ENCODE peak calls at places on chromosome 10, in five cellular contexts. T is upper lobe of right lung; U is CD8-positive, alpha-beta T cell; H is psoas muscle; E is tibial artery. M is an unnamed sample.

GRCh38 chr10:14102056-14102455 is 228.7 kb downstream of the FRMD4A start:
- DNase-seq in H (no peak), T (no peak), E (no peak), U (no peak), M (no peak)

GRCh38 chr10:132696728-132697567 is 89.0 kb downstream of the NKX6-2 start:
- DNase-seq in H (peak; percentile 45), U (no peak), E (peak; percentile 9), T (peak; percentile 46), M (no peak)

GRCh38 chr10:44862917-44863316 is 48.2 kb upstream of the TMEM72 start:
- DNase-seq in E (no peak), T (no peak), U (no peak), H (no peak), M (no peak)

GRCh38 chr10:130802301-130802700 is 509.2 kb downstream of the TCERG1L start:
- DNase-seq in E (no peak), H (no peak), U (no peak), T (peak; percentile 17), M (no peak)

GRCh38 chr10:71143170-71143569 is 69.2 kb upstream of the UNC5B start:
- DNase-seq in T (no peak), U (no peak), H (no peak), E (no peak), M (no peak)

GRCh38 chr10:84825330-84825729 is 496.9 kb downstream of the CCSER2 start:
- DNase-seq in T (no peak), H (no peak), E (no peak), U (no peak), M (peak; percentile 82)

GRCh38 chr10:86536294-86536861 is 14.8 kb upstream of the WAPL start:
- DNase-seq in H (no peak), U (peak; percentile 38), T (no peak), E (no peak), M (no peak)

GRCh38 chr10:6929157-6929830 is 349.2 kb upstream of the PRKCQ start:
- DNase-seq in H (no peak), E (no peak), U (no peak), T (no peak), M (no peak)

GRCh38 chr10:113151178-113151577 is 201.1 kb downstream of the TCF7L2 start:
- DNase-seq in T (no peak), U (no peak), E (no peak), H (no peak), M (no peak)

GRCh38 chr10:69685802-69686585 is 55.9 kb downstream of the FAM241B start:
- DNase-seq in H (peak; percentile 83), T (peak; percentile 66), E (peak; percentile 51), U (no peak), M (no peak)

GRCh38 chr10:131022981-131023380 is 288.5 kb downstream of the TCERG1L start:
- DNase-seq in U (no peak), T (peak; percentile 13), H (no peak), E (no peak), M (no peak)

GRCh38 chr10:91201213-91201996 is 19.1 kb upstream of the PCGF5 start:
- DNase-seq in U (no peak), T (no peak), H (no peak), E (no peak), M (no peak)

GRCh38 chr10:69733791-69734261 is 67.9 kb upstream of the COL13A1 start:
- DNase-seq in T (no peak), H (no peak), U (no peak), E (no peak), M (no peak)

GRCh38 chr10:33791295-33791694 is 456.8 kb upstream of the NRP1 start:
- DNase-seq in U (no peak), H (no peak), T (no peak), E (no peak), M (no peak)

GRCh38 chr10:113915540-113915939 is 61.1 kb downstream of the NHLRC2 start:
- DNase-seq in E (no peak), U (no peak), T (no peak), H (no peak), M (no peak)

GRCh38 chr10:104031631-104032030 is 54.0 kb downstream of the COL17A1 start:
- DNase-seq in U (no peak), H (no peak), E (no peak), T (no peak), M (no peak)

GRCh38 chr10:128000660-128001059 is 93.8 kb downstream of the PTPRE start:
- DNase-seq in H (no peak), E (no peak), U (no peak), T (peak; percentile 75), M (no peak)

GRCh38 chr10:114691442-114691941 is 33.4 kb upstream of the ABLIM1 start:
- DNase-seq in H (no peak), E (no peak), U (no peak), T (no peak), M (no peak)

GRCh38 chr10:47116445-47116844 is 183.6 kb upstream of the GDF10 start:
- DNase-seq in U (no peak), H (no peak), T (no peak), E (no peak), M (no peak)

GRCh38 chr10:98295907-98296306 is 27.9 kb upstream of the LOXL4 start:
- DNase-seq in H (no peak), E (no peak), T (no peak), U (no peak), M (no peak)

GRCh38 chr10:112519129-112519761 is 72.2 kb downstream of the VTI1A start:
- DNase-seq in E (no peak), H (no peak), U (no peak), T (no peak), M (no peak)

GRCh38 chr10:98467506-98468318 is 21.0 kb upstream of the HPS1 start:
- DNase-seq in H (peak; percentile 82), U (peak; percentile 49), T (peak; percentile 81), E (peak; percentile 69), M (peak; percentile 72)

GRCh38 chr10:120208488-120208887 is 248.5 kb upstream of the PLPP4 start:
- DNase-seq in T (no peak), H (no peak), E (no peak), U (no peak), M (no peak)

GRCh38 chr10:131815366-131816156 is 85.2 kb upstream of the PPP2R2D start:
- DNase-seq in E (no peak), U (no peak), H (no peak), T (no peak), M (peak; percentile 28)

GRCh38 chr10:7915923-7916322 is 97.6 kb downstream of the TAF3 start:
- DNase-seq in U (no peak), T (no peak), E (no peak), H (no peak), M (peak; percentile 14)

GRCh38 chr10:71543608-71544158 is 147.0 kb downstream of the CDH23 start:
- DNase-seq in E (no peak), T (no peak), U (no peak), H (no peak), M (no peak)

GRCh38 chr10:132724436-132724835 is 61.5 kb downstream of the NKX6-2 start:
- DNase-seq in H (no peak), E (no peak), U (no peak), T (no peak), M (peak; percentile 93)

GRCh38 chr10:84007482-84007881 is 131.8 kb upstream of the GHITM start:
- DNase-seq in T (no peak), E (no peak), U (no peak), H (no peak), M (no peak)

GRCh38 chr10:48623009-48623408 is 18.1 kb upstream of the ARHGAP22 start:
- DNase-seq in U (no peak), H (no peak), E (no peak), T (no peak), M (no peak)

GRCh38 chr10:36023939-36024338 is 381.8 kb upstream of the FZD8 start:
- DNase-seq in T (no peak), U (no peak), E (no peak), H (no peak), M (peak; percentile 71)

GRCh38 chr10:33136271-33136670 is 178.2 kb upstream of the ITGB1 start:
- DNase-seq in H (no peak), E (no peak), T (no peak), U (no peak), M (no peak)

GRCh38 chr10:68106656-68107055 is 2.6 kb upstream of the MYPN start:
- DNase-seq in E (no peak), U (no peak), T (no peak), H (no peak), M (peak; percentile 73)

GRCh38 chr10:68105820-68106219 is 3.5 kb upstream of the MYPN start:
- DNase-seq in H (peak; percentile 60), U (no peak), E (no peak), T (no peak), M (no peak)

GRCh38 chr10:68110027-68110426 is 739 bp downstream of the MYPN start:
- DNase-seq in U (no peak), H (no peak), T (no peak), E (no peak), M (no peak)

GRCh38 chr10:68109312-68109711 is at the start of gene MYPN:
- DNase-seq in H (peak; percentile 78), U (no peak), E (no peak), T (no peak), M (no peak)

GRCh38 chr10:68107651-68108449 is 1.4 kb upstream of the MYPN start:
- DNase-seq in U (no peak), E (no peak), T (no peak), H (no peak), M (no peak)
- H3K36me3 ChIP-seq in U (no peaks in the 10 kb centered on the region), E (no peaks in the 10 kb centered on the region), T (no peaks in the 10 kb centered on the region), H (peaks cover 11% of the 10 kb centered on the region), M (no peaks in the 10 kb centered on the region)

GRCh38 chr10:88999629-89000028 is 9.0 kb downstream of the FAS start:
- DNase-seq in E (no peak), U (no peak), H (no peak), T (no peak), M (no peak)
- H3K4me1 ChIP-seq in E (peaks cover 19% of the 10 kb centered on the region), U (peaks cover 47% of the 10 kb centered on the region), H (peaks cover 4% of the 10 kb centered on the region), T (peaks cover 30% of the 10 kb centered on the region), M (peaks cover 20% of the 10 kb centered on the region)

DNA sequence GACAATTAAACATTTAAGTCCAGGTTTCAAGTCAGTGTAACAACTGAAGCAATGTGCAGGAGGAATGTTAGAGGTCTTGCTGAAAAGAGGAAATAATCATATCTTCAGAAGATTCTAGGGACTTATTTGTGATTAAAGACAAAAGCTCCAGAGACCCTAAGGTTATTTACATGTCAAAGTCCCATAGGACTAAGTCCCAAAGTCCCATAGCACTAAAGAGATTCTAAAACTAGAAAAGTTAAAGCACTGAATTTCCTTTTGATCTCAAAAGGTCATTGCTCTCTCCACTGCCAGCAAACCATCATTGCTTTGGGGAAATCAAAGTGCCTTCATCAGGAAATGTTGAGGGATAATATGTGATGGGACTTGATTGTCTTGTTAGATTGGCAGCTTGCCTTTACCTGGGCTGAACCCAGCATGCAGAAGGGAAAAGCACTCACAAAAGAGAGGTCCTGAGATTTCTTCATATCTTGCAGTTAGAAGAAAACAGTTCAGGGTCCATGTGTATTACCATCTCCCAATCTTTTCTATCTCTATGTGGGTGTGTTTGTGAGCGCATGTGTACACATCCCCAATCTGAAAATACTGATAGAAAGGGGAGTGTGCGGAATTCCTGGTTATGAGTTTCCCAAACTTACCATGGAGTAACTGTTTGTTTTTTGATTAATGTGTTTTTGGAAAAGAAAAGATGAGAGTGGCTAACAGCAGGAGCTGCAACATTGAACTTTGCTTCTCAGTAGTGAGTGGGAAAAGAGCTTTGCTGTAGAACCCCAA is 21.8 kb downstream of the NUDT13 start:
- DNase-seq in T (no peak), U (no peak), H (no peak), E (no peak), M (no peak)
- H3K36me3 ChIP-seq in T (peaks cover 95% of the 10 kb centered on the region), U (peaks cover 42% of the 10 kb centered on the region), H (peaks cover 100% of the 10 kb centered on the region), E (peaks cover 69% of the 10 kb centered on the region), M (peaks cover 67% of the 10 kb centered on the region)

GRCh38 chr10:121324678-121325213 is 273.5 kb downstream of the FGFR2 start:
- DNase-seq in E (no peak), T (no peak), H (no peak), U (no peak), M (peak; percentile 8)
- H3K4me1 ChIP-seq in E (no peaks in the 10 kb centered on the region), T (no peaks in the 10 kb centered on the region), H (no peaks in the 10 kb centered on the region), U (no peaks in the 10 kb centered on the region), M (no peaks in the 10 kb centered on the region)

M was measured in SJSA1.